ENCODE peak calls at places on chromosomes 5 and 9, in four cellular contexts. R is transverse colon, M is ACHN, V is mucosa of gallbladder. W is an unnamed sample.
A peak's percentile ranks its signal among the peaks of the same experiment; 100 is the strongest.

GRCh38 chr9:6383551-6384225 is 29.3 kb upstream of the UHRF2 start:
- DNase-seq in R (no peak), M (no peak), V (no peak), W (no peak)

GRCh38 chr5:113186061-113186460 is 209.5 kb downstream of the DCP2 start:
- DNase-seq in R (no peak), M (no peak), V (no peak), W (no peak)

GRCh38 chr5:115297043-115297442 is 589 bp upstream of the CCDC112 start:
- DNase-seq in R (no peak), M (peak; percentile 10), V (no peak), W (peak; percentile 28)

GRCh38 chr5:111649516-111649915 is 107.5 kb downstream of the NREP start:
- DNase-seq in R (no peak), M (no peak), V (no peak), W (no peak)

GRCh38 chr5:143106175-143106574 is 297.3 kb downstream of the NR3C1 start:
- DNase-seq in R (no peak), M (peak; percentile 57), V (peak; percentile 55), W (no peak)

GRCh38 chr5:72459089-72459661 is 48.0 kb downstream of the ZNF366 start:
- DNase-seq in R (no peak), M (no peak), V (no peak), W (no peak)

GRCh38 chr5:99032234-99033013 is 103.6 kb upstream of the CHD1 start:
- DNase-seq in R (peak; percentile 72), M (peak; percentile 78), V (peak; percentile 75), W (no peak)

GRCh38 chr9:114386886-114387677 is 700 bp downstream of the AKNA start:
- DNase-seq in R (peak; percentile 76), M (no peak), V (no peak), W (peak; percentile 84)

GRCh38 chr9:111896942-111897830 is 572 bp downstream of the UGCG start:
- DNase-seq in R (peak; percentile 62), M (peak; percentile 34), V (peak; percentile 36), W (peak; percentile 84)

GRCh38 chr9:21684831-21685362 is 117.5 kb upstream of the MTAP start:
- DNase-seq in R (no peak), M (no peak), V (no peak), W (no peak)

GRCh38 chr5:19767987-19768386 is 220.0 kb downstream of the CDH18 start:
- DNase-seq in R (no peak), M (no peak), V (no peak), W (no peak)

GRCh38 chr5:159273923-159274322 is 10.8 kb downstream of the UBLCP1 start:
- DNase-seq in R (no peak), M (no peak), V (no peak), W (no peak)

GRCh38 chr5:147441191-147441695 is 68.6 kb downstream of the DPYSL3 start:
- DNase-seq in R (no peak), M (no peak), V (no peak), W (no peak)

GRCh38 chr9:69898714-69899209 is 78.1 kb downstream of the CFAP95 start:
- DNase-seq in R (no peak), M (peak; percentile 29), V (no peak), W (no peak)

GRCh38 chr9:109346904-109347303 is 26.0 kb upstream of the EPB41L4B start:
- DNase-seq in R (no peak), M (no peak), V (no peak), W (no peak)

GRCh38 chr5:3186711-3187450 is 408.8 kb upstream of the IRX1 start:
- DNase-seq in R (no peak), M (no peak), V (no peak), W (no peak)

GRCh38 chr5:31343946-31344345 is 150.5 kb downstream of the CDH6 start:
- DNase-seq in R (no peak), M (no peak), V (no peak), W (no peak)

W was measured in mucosa of descending colon.